ENCODE peak calls at places on chromosomes 13 and 19, in nine cellular contexts. P is PC-3, Z is AG10803, C is AG09309, L is psoas muscle, R is esophagus squamous epithelium, W is cardiac muscle cell, A is GM13977, F is astrocyte of the spinal cord. T is an unnamed sample.

GRCh38 chr13:44869167-44869566 is 120.1 kb downstream of the NUFIP1 start:
- DNase-seq in P (no peak), Z (no peak), C (no peak), L (no peak), R (no peak), W (no peak), A (no peak), F (no peak), T (no peak)

GRCh38 chr19:30066781-30067759 is 125.0 kb downstream of the URI1 start:
- DNase-seq in P (no peak), Z (no peak), C (no peak), L (no peak), R (no peak), W (no peak), A (no peak), F (no peak), T (peak)

GRCh38 chr13:71758823-71759222 is 108.2 kb downstream of the DACH1 start:
- DNase-seq in P (no peak), Z (no peak), C (no peak), L (no peak), R (no peak), W (peak), A (no peak), F (no peak), T (no peak)

GRCh38 chr19:39126312-39126561 is 651 bp downstream of the PAK4 start:
- DNase-seq in P (no peak), Z (no peak), C (no peak), L (no peak), R (no peak), W (no peak), A (no peak), F (no peak), T (no peak)

GRCh38 chr19:17406039-17406886 is 833 bp upstream of the BST2 start:
- DNase-seq in P (no peak), Z (peak), C (no peak), L (no peak), R (no peak), W (peak), A (no peak), F (peak), T (no peak)

GRCh38 chr13:59924256-59924655 is 239.5 kb downstream of the DIAPH3 start:
- DNase-seq in P (no peak), Z (no peak), C (no peak), L (no peak), R (no peak), W (no peak), A (no peak), F (no peak), T (no peak)

GRCh38 chr19:10780368-10780767 is 55.6 kb downstream of the TMED1 start:
- DNase-seq in P (no peak), Z (peak), C (peak), L (peak), R (peak), W (peak), A (no peak), F (peak), T (no peak)

GRCh38 chr19:12720851-12721655 is 2.7 kb downstream of the TNPO2 start:
- DNase-seq in P (peak), Z (peak), C (no peak), L (peak), R (no peak), W (peak), A (peak), F (peak), T (no peak)

GRCh38 chr19:35264281-35265125 is 4.3 kb upstream of the USF2 start:
- DNase-seq in P (no peak), Z (no peak), C (no peak), L (no peak), R (no peak), W (no peak), A (no peak), F (no peak), T (peak)

GRCh38 chr13:98435356-98435755 is 141.6 kb downstream of the STK24 start:
- DNase-seq in P (no peak), Z (no peak), C (no peak), L (no peak), R (no peak), W (no peak), A (no peak), F (no peak), T (no peak)

GRCh38 chr19:38654478-38655079 is 7.1 kb downstream of the ACTN4 start:
- DNase-seq in P (no peak), Z (no peak), C (no peak), L (no peak), R (no peak), W (no peak), A (no peak), F (no peak), T (no peak)

GRCh38 chr19:46466536-46467199 is 4.7 kb downstream of the PNMA8A start:
- DNase-seq in P (peak), Z (peak), C (no peak), L (peak), R (no peak), W (peak), A (peak), F (peak), T (no peak)

GRCh38 chr13:40609972-40610726 is 56.3 kb downstream of the FOXO1 start:
- DNase-seq in P (peak), Z (no peak), C (no peak), L (no peak), R (no peak), W (no peak), A (no peak), F (no peak), T (no peak)

GRCh38 chr13:44300895-44301638 is 72.6 kb upstream of the SERP2 start:
- DNase-seq in P (peak), Z (peak), C (no peak), L (peak), R (no peak), W (peak), A (peak), F (peak), T (no peak)

GRCh38 chr13:27283906-27284523 is 13.4 kb downstream of the RASL11A start:
- DNase-seq in P (peak), Z (peak), C (no peak), L (no peak), R (no peak), W (peak), A (no peak), F (no peak), T (no peak)

GRCh38 chr19:50537769-50538230 is 24.1 kb upstream of the ASPDH start:
- DNase-seq in P (peak), Z (peak), C (peak), L (peak), R (no peak), W (peak), A (peak), F (peak), T (peak)

GRCh38 chr13:33178197-33178699 is 107.3 kb downstream of the STARD13 start:
- DNase-seq in P (no peak), Z (peak), C (no peak), L (no peak), R (no peak), W (no peak), A (no peak), F (no peak), T (no peak)

GRCh38 chr13:51601601-51602348 is 17.5 kb downstream of the WDFY2 start:
- DNase-seq in P (no peak), Z (no peak), C (no peak), L (no peak), R (no peak), W (no peak), A (no peak), F (no peak), T (no peak)

GRCh38 chr19:55258476-55258827 is 365 bp downstream of the PPP6R1 start:
- DNase-seq in P (no peak), Z (no peak), C (no peak), L (no peak), R (no peak), W (no peak), A (peak), F (no peak), T (no peak)

GRCh38 chr19:13014101-13014920 is 19.0 kb downstream of the NFIX start:
- DNase-seq in P (peak), Z (peak), C (no peak), L (no peak), R (no peak), W (peak), A (no peak), F (no peak), T (no peak)

GRCh38 chr19:2591537-2592291 is 110.8 kb downstream of the GNG7 start:
- DNase-seq in P (no peak), Z (no peak), C (no peak), L (no peak), R (no peak), W (no peak), A (no peak), F (no peak), T (no peak)

GRCh38 chr19:38837304-38837626 is 5.7 kb upstream of the ECH1 start:
- DNase-seq in P (no peak), Z (no peak), C (no peak), L (no peak), R (no peak), W (no peak), A (no peak), F (no peak), T (no peak)

GRCh38 chr13:44147648-44148047 is 226.0 kb upstream of the SERP2 start:
- DNase-seq in P (no peak), Z (no peak), C (no peak), L (no peak), R (no peak), W (no peak), A (no peak), F (no peak), T (no peak)

GRCh38 chr13:54241719-54242118 is 1213.1 kb downstream of the OLFM4 start:
- DNase-seq in P (no peak), Z (no peak), C (no peak), L (no peak), R (no peak), W (no peak), A (no peak), F (peak), T (no peak)

GRCh38 chr13:97627566-97627965 is 193.6 kb downstream of the RAP2A start:
- DNase-seq in P (peak), Z (peak), C (peak), L (peak), R (no peak), W (peak), A (no peak), F (peak), T (no peak)

GRCh38 chr13:72507394-72508199 is 219.8 kb downstream of the MZT1 start:
- DNase-seq in P (no peak), Z (no peak), C (no peak), L (no peak), R (no peak), W (peak), A (no peak), F (no peak), T (no peak)

GRCh38 chr19:7337380-7338194 is 11.2 kb upstream of the ARHGEF18 start:
- DNase-seq in P (no peak), Z (no peak), C (no peak), L (no peak), R (no peak), W (no peak), A (peak), F (no peak), T (no peak)

GRCh38 chr13:75612354-75612753 is 23.8 kb upstream of the LMO7 start:
- DNase-seq in P (no peak), Z (peak), C (no peak), L (no peak), R (no peak), W (no peak), A (no peak), F (no peak), T (no peak)

GRCh38 chr13:79289557-79289956 is 116.5 kb downstream of the RBM26 start:
- DNase-seq in P (no peak), Z (no peak), C (no peak), L (no peak), R (no peak), W (no peak), A (no peak), F (no peak), T (no peak)

GRCh38 chr19:47021536-47022139 is 2.0 kb downstream of the NPAS1 start:
- DNase-seq in P (no peak), Z (peak), C (no peak), L (no peak), R (no peak), W (no peak), A (no peak), F (no peak), T (no peak)

GRCh38 chr19:8305798-8306197 is 2.4 kb downstream of the CD320 start:
- DNase-seq in P (no peak), Z (no peak), C (no peak), L (no peak), R (no peak), W (no peak), A (no peak), F (no peak), T (peak)

GRCh38 chr13:33119886-33120543 is 103.8 kb downstream of the KL start:
- DNase-seq in P (peak), Z (no peak), C (no peak), L (no peak), R (no peak), W (no peak), A (no peak), F (no peak), T (no peak)

DNA sequence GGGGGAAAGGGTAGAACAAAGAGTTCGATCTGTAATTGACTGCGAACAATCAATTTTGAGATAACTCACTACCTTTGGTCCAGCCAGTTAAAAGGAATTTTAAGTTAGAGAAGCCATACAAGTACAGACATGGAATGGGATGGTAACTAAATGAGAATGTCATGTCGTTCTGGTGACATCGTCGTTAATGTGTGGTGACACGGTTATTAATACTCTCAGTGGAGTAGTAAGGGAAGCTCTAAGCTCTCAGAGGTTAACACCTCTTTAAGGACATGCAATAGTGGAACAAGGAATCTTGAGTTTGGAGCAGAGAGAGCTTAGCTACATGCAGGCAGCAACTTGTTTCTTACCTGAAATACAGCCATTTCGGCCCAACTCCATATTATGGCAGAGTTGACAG is 154.9 kb upstream of the KLF12 start:
- DNase-seq in P (no peak), Z (no peak), C (no peak), L (no peak), R (no peak), W (no peak), A (no peak), F (no peak), T (no peak)
- TF ChIP-seq CTCF in P (no peak), Z (no peak), C (no peak), L (no peak), R (no peak), W (no peak), A (no peak), F (no peak), T (no peak)

GRCh38 chr19:53394522-53394973 is 401 bp upstream of the ZNF765 start:
- DNase-seq in P (peak), Z (peak), C (no peak), L (peak), R (no peak), W (peak), A (no peak), F (no peak), T (no peak)

GRCh38 chr19:53389591-53390377 is 5.2 kb upstream of the ZNF765 start:
- DNase-seq in P (no peak), Z (no peak), C (no peak), L (peak), R (no peak), W (no peak), A (no peak), F (no peak), T (no peak)

GRCh38 chr19:53394974-53395839 is at the start of gene ZNF765:
- DNase-seq in P (peak), Z (peak), C (peak), L (peak), R (peak), W (peak), A (peak), F (peak), T (peak)
- TF ChIP-seq CTCF in P (peak), Z (peak), C (peak), L (peak), R (peak), W (peak), A (peak), F (peak), T (peak)

DNA sequence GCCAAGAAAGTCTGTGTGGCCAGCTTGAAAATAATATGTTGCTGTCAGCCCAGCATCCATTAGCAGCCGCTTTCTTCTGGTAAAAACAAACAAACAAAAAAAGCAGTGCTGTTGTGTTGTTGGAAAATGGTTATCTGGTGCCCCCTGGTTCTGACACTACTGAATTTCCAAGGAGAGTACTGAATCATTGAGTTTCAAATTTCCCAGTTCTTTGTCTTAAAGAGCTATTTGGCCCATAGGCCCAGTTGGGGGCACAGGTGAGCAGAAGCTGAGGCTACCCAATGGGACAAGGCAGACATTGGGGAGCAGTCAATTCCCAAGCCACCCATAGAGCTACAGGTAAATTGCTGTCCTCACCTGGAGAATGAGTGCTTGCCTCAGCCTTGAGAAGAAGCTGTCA is 995.9 kb downstream of the UQCRFS1 start:
- DNase-seq in P (no peak), Z (no peak), C (no peak), L (no peak), R (no peak), W (no peak), A (no peak), F (no peak), T (no peak)
- TF ChIP-seq CTCF in P (no peak), Z (no peak), C (no peak), L (no peak), R (no peak), W (no peak), A (no peak), F (no peak), T (no peak)

GRCh38 chr19:20278342-20278741 is 111.3 kb downstream of the ZNF486 start:
- DNase-seq in P (no peak), Z (no peak), C (no peak), L (no peak), R (no peak), W (no peak), A (peak), F (no peak), T (no peak)
- TF ChIP-seq CTCF in P (no peak), Z (no peak), C (no peak), L (no peak), R (peak), W (no peak), A (peak), F (no peak), T (peak)

DNA sequence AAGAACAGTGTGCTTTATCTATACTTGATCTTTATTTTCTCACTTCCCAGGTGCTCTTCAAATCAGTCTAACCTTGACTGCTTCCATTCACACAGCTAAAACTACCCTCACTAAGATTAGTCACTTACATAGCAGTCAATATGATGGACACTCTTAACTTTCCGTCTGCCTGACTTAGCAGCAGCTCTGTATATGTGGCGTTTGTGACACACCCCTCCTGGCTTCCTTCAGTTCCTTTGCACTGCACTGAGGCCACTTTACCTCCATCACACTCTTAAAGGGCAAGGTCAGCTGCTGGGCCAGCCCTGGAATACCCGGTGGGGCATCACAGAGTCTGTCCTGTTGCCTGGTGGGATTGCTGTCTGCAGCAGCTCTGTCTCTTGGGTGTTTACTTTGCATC is 35.6 kb upstream of the IL17D start:
- DNase-seq in P (no peak), Z (no peak), C (no peak), L (no peak), R (no peak), W (no peak), A (no peak), F (no peak), T (no peak)
- TF ChIP-seq CTCF in P (no peak), Z (no peak), C (no peak), L (no peak), R (no peak), W (no peak), A (no peak), F (no peak), T (no peak)

DNA sequence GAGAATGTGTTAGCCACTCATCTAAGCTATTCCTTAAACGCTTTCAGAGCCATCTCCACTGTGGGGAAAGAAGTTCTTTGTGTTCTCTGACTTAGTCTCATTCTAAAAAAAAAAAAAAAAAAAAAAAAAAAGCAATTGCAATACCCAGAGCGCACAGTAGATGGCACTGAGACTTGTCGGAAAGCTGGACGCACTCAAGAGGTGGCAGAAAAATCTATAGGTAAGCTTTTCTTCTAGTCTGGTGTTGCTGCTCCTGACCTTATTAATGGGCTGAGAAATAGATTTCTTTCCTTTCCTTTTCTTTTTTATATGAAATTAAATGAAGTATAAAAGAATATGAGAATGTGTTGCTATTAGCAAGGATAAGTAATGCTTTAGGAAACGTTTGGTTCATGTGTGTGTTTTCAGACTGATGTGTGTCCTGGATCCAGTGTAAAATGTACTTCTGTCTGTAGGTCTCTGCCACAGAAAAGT is 4.7 kb upstream of the GJB2 start:
- DNase-seq in P (peak), Z (peak), C (peak), L (no peak), R (no peak), W (peak), A (peak), F (peak), T (no peak)
- TF ChIP-seq CTCF in P (peak), Z (peak), C (peak), L (peak), R (peak), W (peak), A (peak), F (peak), T (peak)

GRCh38 chr13:95564948-95565347 is 12.4 kb downstream of the CLDN10 start:
- DNase-seq in P (peak), Z (peak), C (peak), L (no peak), R (no peak), W (peak), A (no peak), F (peak), T (no peak)

GRCh38 chr13:95560387-95560786 is 7.9 kb downstream of the CLDN10 start:
- DNase-seq in P (no peak), Z (no peak), C (no peak), L (no peak), R (no peak), W (no peak), A (no peak), F (no peak), T (no peak)

GRCh38 chr13:95568131-95568530 is 15.6 kb downstream of the CLDN10 start:
- DNase-seq in P (no peak), Z (no peak), C (no peak), L (no peak), R (no peak), W (no peak), A (no peak), F (no peak), T (no peak)

GRCh38 chr13:95559100-95559499 is 6.6 kb downstream of the CLDN10 start:
- DNase-seq in P (peak), Z (no peak), C (no peak), L (no peak), R (no peak), W (no peak), A (no peak), F (no peak), T (no peak)

DNA sequence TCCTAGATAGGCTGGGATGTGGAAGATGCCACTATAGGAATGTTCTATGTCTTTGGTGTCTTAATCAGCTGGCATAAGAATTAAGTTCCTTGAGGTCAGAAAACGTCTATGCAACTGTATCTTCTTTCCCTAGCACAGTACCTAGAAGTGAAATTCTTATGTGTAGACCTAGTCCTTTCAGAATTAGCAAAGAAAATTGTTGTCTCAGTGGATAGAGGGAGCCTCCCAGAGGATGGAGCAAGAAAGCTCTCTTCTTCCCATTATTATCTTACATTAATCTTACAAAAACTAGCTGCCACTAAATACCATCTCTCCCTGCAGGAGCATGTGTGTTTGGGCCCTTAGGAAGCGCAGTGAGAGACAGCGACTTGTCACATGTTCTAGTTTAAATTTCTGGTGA is 11.6 kb downstream of the CLDN10 start:
- DNase-seq in P (no peak), Z (no peak), C (no peak), L (no peak), R (no peak), W (peak), A (no peak), F (peak), T (no peak)
- TF ChIP-seq CTCF in P (peak), Z (no peak), C (no peak), L (peak), R (no peak), W (peak), A (no peak), F (no peak), T (no peak)